ENCODE peak calls at places on chromosome 18, in five cellular contexts. Z, T, J, P and B are unnamed samples.

GRCh38 chr18:28802546-28802945 is 625.6 kb upstream of the CDH2 start:
- DNase-seq in T (no peak), J (no peak), P (no peak), Z (no peak), B (no peak)

GRCh38 chr18:13217466-13217961 is 1.0 kb upstream of the LDLRAD4 start:
- DNase-seq in Z (peak), P (peak), T (peak), J (peak), B (peak)

GRCh38 chr18:58241877-58242276 is 197.9 kb downstream of the NEDD4L start:
- DNase-seq in J (no peak), Z (no peak), P (no peak), T (no peak), B (peak)

GRCh38 chr18:45481846-45482245 is 133.4 kb upstream of the SLC14A2 start:
- DNase-seq in J (no peak), Z (no peak), T (no peak), P (no peak), B (no peak)

GRCh38 chr18:70330887-70331286 is 42.0 kb downstream of the SOCS6 start:
- DNase-seq in Z (no peak), T (no peak), P (no peak), J (no peak), B (no peak)

GRCh38 chr18:25538175-25538922 is 186.4 kb upstream of the ZNF521 start:
- DNase-seq in Z (no peak), T (no peak), P (no peak), J (no peak), B (no peak)

GRCh38 chr18:36662000-36662399 is 166.8 kb downstream of the TPGS2 start:
- DNase-seq in T (no peak), Z (peak), P (peak), J (no peak), B (peak)

GRCh38 chr18:36628435-36629094 is 200.2 kb downstream of the TPGS2 start:
- DNase-seq in Z (no peak), T (no peak), J (no peak), P (no peak), B (peak)

GRCh38 chr18:79382681-79383387 is 12.9 kb upstream of the NFATC1 start:
- DNase-seq in Z (peak), J (no peak), P (no peak), T (no peak), B (no peak)

GRCh38 chr18:5546660-5547059 is 2.9 kb upstream of the EPB41L3 start:
- DNase-seq in Z (peak), T (peak), J (no peak), P (peak), B (no peak)

GRCh38 chr18:904135-905090 is at the start of gene ADCYAP1:
- DNase-seq in Z (peak), J (no peak), P (no peak), T (no peak), B (peak)

GRCh38 chr18:73768043-73768442 is 379.6 kb downstream of the FBXO15 start:
- DNase-seq in Z (no peak), T (no peak), P (no peak), J (no peak), B (no peak)

GRCh38 chr18:6222271-6222670 is 192.4 kb downstream of the L3MBTL4 start:
- DNase-seq in P (no peak), T (no peak), J (no peak), Z (no peak), B (no peak)

GRCh38 chr18:27713727-27714080 is 463.2 kb downstream of the CDH2 start:
- DNase-seq in P (no peak), Z (no peak), T (no peak), J (no peak), B (peak)

GRCh38 chr18:48290162-48290926 is 118.8 kb downstream of the ZBTB7C start:
- DNase-seq in Z (no peak), J (peak), P (no peak), T (no peak), B (no peak)

GRCh38 chr18:1047406-1047805 is 142.7 kb downstream of the ADCYAP1 start:
- DNase-seq in T (no peak), Z (no peak), J (no peak), P (no peak), B (peak)

GRCh38 chr18:51490417-51490816 is 292.9 kb upstream of the MEX3C start:
- DNase-seq in P (no peak), T (no peak), Z (no peak), J (no peak), B (no peak)

GRCh38 chr18:51491678-51492372 is 294.3 kb upstream of the MEX3C start:
- DNase-seq in Z (no peak), P (no peak), J (no peak), T (no peak), B (no peak)

GRCh38 chr18:51490860-51491259 is 293.4 kb upstream of the MEX3C start:
- DNase-seq in Z (no peak), P (no peak), J (no peak), T (no peak), B (no peak)

DNA sequence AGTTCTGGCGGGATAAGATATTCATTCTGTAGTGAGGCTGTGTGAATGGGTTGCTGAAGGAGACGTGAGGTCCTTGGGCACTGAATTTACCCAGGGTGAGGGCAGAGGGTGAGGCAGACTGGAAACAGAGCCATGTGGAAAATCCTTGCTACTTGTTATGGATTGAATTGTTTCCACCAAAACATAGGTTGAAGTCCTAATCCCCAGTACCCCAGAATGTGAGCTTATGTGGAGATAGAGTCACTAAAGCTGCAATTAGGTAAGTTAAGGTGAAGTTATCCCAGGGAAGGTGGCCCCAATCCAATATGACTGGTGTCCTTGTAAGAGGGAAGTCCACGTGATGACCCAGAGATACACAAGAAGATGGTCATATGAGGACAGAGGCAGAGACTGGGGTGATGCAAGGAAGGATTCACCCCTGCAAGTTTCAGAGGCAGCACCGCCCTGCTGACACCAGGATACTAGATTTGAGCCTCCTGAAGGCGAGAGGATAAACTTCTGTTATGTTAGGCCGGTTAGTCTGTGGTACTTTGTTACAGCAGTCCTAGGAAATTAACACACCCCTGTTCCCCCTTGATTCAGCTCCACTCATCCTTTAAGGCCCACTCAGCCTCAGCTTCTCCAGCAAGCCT is 289.4 kb upstream of the MEX3C start:
- DNase-seq in P (no peak), J (no peak), T (no peak), Z (no peak), B (no peak)
- H2AK5ac ChIP-seq in P (no peak), J (no peak), T (no peak), Z (no peak), B (no peak)

GRCh38 chr18:37805773-37806380 is 240.3 kb upstream of the CELF4 start:
- DNase-seq in J (no peak), Z (no peak), P (no peak), T (no peak), B (no peak)
- H2BK12ac ChIP-seq in J (no peak), Z (no peak), P (no peak), T (no peak), B (no peak)

DNA sequence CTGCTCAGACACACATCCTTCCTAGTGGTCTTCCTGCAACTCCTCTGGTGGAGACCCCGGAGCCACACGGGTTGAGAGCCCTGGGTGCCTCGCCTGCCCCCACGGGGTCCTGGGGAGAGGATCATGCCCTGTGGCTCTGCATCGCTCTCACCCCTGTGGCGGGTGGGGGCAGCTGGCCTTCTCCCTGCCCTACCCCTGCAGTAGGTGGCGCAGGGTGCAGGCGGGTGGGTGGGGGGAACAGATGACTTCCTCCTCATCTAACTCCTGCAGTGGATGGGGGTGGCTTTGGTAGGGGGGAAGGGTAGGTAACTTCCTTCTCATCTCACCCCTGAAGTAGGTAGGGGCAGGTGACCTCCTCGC is 38.6 kb downstream of the TSHZ1 start:
- DNase-seq in T (no peak), P (no peak), J (no peak), Z (no peak), B (no peak)
- H2AK5ac ChIP-seq in T (peak), P (no peak), J (no peak), Z (no peak), B (no peak)

GRCh38 chr18:23485386-23485785 is 17.9 kb upstream of the RMC1 start:
- DNase-seq in J (no peak), Z (no peak), T (no peak), P (no peak), B (no peak)

GRCh38 chr18:23484783-23485182 is 18.5 kb upstream of the RMC1 start:
- DNase-seq in Z (no peak), T (no peak), P (no peak), J (no peak), B (no peak)

DNA sequence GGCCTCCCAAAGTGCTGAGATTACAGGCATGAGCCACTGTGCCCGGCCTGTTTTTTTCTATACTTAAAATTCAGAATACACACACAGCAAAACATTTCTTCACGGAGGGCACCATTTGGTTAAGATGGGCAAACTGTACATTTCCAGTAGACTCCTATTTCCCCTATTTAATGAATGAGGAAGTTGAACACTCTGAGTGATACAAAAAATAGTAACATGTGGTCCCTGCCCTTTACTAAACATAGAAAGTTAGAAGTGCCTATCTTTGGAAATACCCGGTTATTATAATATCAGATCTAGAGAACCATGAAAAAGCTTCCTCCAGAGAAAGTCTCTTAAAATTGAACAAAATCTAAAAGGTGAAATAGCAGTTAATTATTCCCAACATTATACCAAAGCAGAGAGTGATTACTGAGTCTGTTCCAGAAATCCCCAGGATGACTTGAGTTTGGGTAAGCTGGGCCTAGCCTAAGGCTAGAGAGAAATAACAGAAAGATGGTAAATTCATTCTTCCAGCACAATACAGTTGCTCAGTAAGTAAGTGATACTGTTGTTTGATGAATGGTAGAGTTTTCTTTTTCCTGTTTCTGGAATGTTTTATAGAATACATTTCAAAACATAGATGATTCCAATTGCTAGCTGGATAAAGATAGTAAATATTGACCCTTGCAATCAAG is 23.3 kb upstream of the RMC1 start:
- DNase-seq in J (no peak), P (no peak), T (no peak), Z (no peak), B (no peak)
- H2BK12ac ChIP-seq in J (no peak), P (no peak), T (no peak), Z (no peak), B (no peak)

DNA sequence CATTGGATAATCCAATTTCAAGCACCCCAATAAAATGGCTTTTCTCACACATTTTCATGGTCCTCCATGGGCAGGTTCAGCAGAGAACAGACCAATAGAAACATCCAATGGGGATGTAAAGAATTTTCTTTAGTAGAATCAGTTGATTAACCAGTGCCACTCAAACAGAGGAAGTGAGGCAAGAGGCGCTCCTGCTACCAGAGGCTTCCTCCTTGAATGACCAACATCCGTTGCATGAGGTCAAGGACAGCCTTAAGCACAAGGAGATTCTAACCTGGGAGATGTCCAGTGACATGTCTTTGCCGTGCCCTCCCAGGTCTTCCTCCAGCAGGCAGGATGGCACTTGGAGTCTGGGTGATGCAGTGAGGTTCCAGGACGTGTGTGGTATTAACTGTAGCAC is 146.6 kb downstream of the PIEZO2 start:
- DNase-seq in J (no peak), Z (no peak), T (no peak), P (no peak), B (peak)
- H2AK5ac ChIP-seq in J (no peak), Z (no peak), T (no peak), P (no peak), B (no peak)

GRCh38 chr18:54151376-54151775 is 73.1 kb downstream of the MBD2 start:
- DNase-seq in Z (no peak), P (no peak), T (no peak), J (no peak), B (no peak)
- H2BK12ac ChIP-seq in Z (no peak), P (no peak), T (no peak), J (no peak), B (no peak)